ENCODE peak calls at places on chromosomes 6 and 20, in six cellular contexts. Y is caudate nucleus; O is renal cortical epithelial cell; G is ELR; N is stimulated activated effector memory CD8-positive, alpha-beta T cell treated with anti-CD3 and anti-CD28 coated beads, Interleukin-12 subunit alpha, Interleukin-12 subunit beta, amount 100 ng/mL, for 72 hours; W is activated naive CD4-positive, alpha-beta T cell. L is an unnamed sample.
A peak's percentile ranks its signal among the peaks of the same experiment; 100 is the strongest.

GRCh38 chr20:21096321-21097043 is 9.7 kb downstream of the LINC00237 start:
- DNase-seq in Y (no peak), O (no peak), G (peak; percentile 68), N (no peak), W (no peak), L (no peak)

GRCh38 chr6:139373154-139373927 is 1.1 kb downstream of the CITED2 start:
- DNase-seq in Y (peak; percentile 58), O (peak; percentile 12), G (peak; percentile 63), N (peak; percentile 86), W (peak; percentile 43), L (no peak)

GRCh38 chr20:62122659-62123449 is 579 bp downstream of the LSM14B start:
- DNase-seq in Y (no peak), O (peak; percentile 10), G (peak; percentile 50), N (peak; percentile 67), W (no peak), L (peak; percentile 30)

GRCh38 chr6:143187173-143187908 is 126.7 kb downstream of the AIG1 start:
- DNase-seq in Y (no peak), O (peak; percentile 21), G (peak; percentile 57), N (no peak), W (no peak), L (peak; percentile 63)

GRCh38 chr6:139150915-139151314 is 16.0 kb downstream of the HECA start:
- DNase-seq in Y (no peak), O (no peak), G (no peak), N (peak; percentile 52), W (no peak), L (no peak)

GRCh38 chr6:22380236-22380635 is 83.4 kb upstream of the PRL start:
- DNase-seq in Y (no peak), O (no peak), G (no peak), N (no peak), W (no peak), L (no peak)

GRCh38 chr6:81789303-81789702 is 36.8 kb upstream of the TENT5A start:
- DNase-seq in Y (no peak), O (no peak), G (no peak), N (no peak), W (no peak), L (no peak)

GRCh38 chr6:148389086-148389485 is 46.4 kb downstream of the SASH1 start:
- DNase-seq in Y (no peak), O (peak; percentile 93), G (no peak), N (no peak), W (no peak), L (no peak)

GRCh38 chr20:64064145-64064698 is 1.2 kb downstream of the TCEA2 start:
- DNase-seq in Y (no peak), O (peak; percentile 44), G (peak; percentile 89), N (no peak), W (no peak), L (no peak)

GRCh38 chr6:56727097-56727845 is 84.6 kb upstream of the DST start:
- DNase-seq in Y (no peak), O (peak; percentile 47), G (no peak), N (no peak), W (no peak), L (no peak)

GRCh38 chr6:62371840-62372239 is 85.8 kb upstream of the KHDRBS2 start:
- DNase-seq in Y (no peak), O (no peak), G (no peak), N (no peak), W (no peak), L (no peak)

GRCh38 chr6:147132889-147133288 is 71.3 kb upstream of the STXBP5 start:
- DNase-seq in Y (no peak), O (peak; percentile 76), G (no peak), N (no peak), W (no peak), L (no peak)

GRCh38 chr6:44731485-44732095 is 344.1 kb downstream of the CDC5L start:
- DNase-seq in Y (no peak), O (peak; percentile 47), G (peak; percentile 29), N (no peak), W (no peak), L (no peak)

GRCh38 chr20:35702051-35702823 is 3.0 kb downstream of the ROMO1 start:
- DNase-seq in Y (no peak), O (no peak), G (peak; percentile 72), N (no peak), W (no peak), L (no peak)

GRCh38 chr6:110902091-110902490 is 27.5 kb downstream of the AMD1 start:
- DNase-seq in Y (no peak), O (no peak), G (no peak), N (no peak), W (no peak), L (no peak)

GRCh38 chr20:37295595-37295994 is 6.1 kb downstream of the MANBAL start:
- DNase-seq in Y (no peak), O (peak; percentile 57), G (peak; percentile 48), N (no peak), W (no peak), L (no peak)

L was measured in NCI-H1048.